ENCODE peak calls at places on chromosome 2, in five cellular contexts. D is pons, T is D341Med, M is NCI-H526, J is HuH-7.5. E is an unnamed sample.

GRCh38 chr2:200380139-200380561 is 73.7 kb downstream of the SPATS2L start:
- DNase-seq in D (peak), T (no peak), M (peak), J (no peak), E (no peak)

GRCh38 chr2:121519732-121520640 is 10.7 kb upstream of the RNU4ATAC start:
- DNase-seq in D (peak), T (no peak), M (peak), J (no peak), E (no peak)

GRCh38 chr2:66389651-66390131 is 45.2 kb upstream of the MEIS1 start:
- DNase-seq in D (no peak), T (no peak), M (no peak), J (no peak), E (no peak)

GRCh38 chr2:126029316-126029715 is 626.6 kb upstream of the GYPC start:
- DNase-seq in D (no peak), T (no peak), M (no peak), J (no peak), E (no peak)

GRCh38 chr2:18883626-18884456 is 294.5 kb upstream of the NT5C1B start:
- DNase-seq in D (no peak), T (no peak), M (peak), J (no peak), E (no peak)

GRCh38 chr2:238155761-238156694 is 2.7 kb upstream of the ERFE start:
- DNase-seq in D (no peak), T (no peak), M (no peak), J (no peak), E (no peak)

GRCh38 chr2:121017411-121017810 is 267.6 kb downstream of the TFCP2L1 start:
- DNase-seq in D (peak), T (no peak), M (peak), J (no peak), E (no peak)

GRCh38 chr2:196931555-196931954 is 5.0 kb upstream of the PGAP1 start:
- DNase-seq in D (no peak), T (no peak), M (no peak), J (no peak), E (no peak)

GRCh38 chr2:231512222-231512621 is 18.0 kb downstream of the NMUR1 start:
- DNase-seq in D (peak), T (no peak), M (peak), J (no peak), E (no peak)

GRCh38 chr2:174442546-174443510 is 44.0 kb downstream of the GPR155 start:
- DNase-seq in D (no peak), T (no peak), M (peak), J (no peak), E (no peak)